ENCODE peak calls at places on chromosome 16, in seven cellular contexts. One of them, this sample, is unnamed.

GRCh38 chr16:1040346-1040745 is 32.2 kb upstream of the SSTR5 start:
- DNase-seq in Calu3: no peak
- DNase-seq in CD8-positive, alpha-beta T cell: no peak
- DNase-seq in retinal pigment epithelial cell: no peak
- DNase-seq in tibial artery: no peak
- DNase-seq in CD4-positive, alpha-beta T cell: no peak
- DNase-seq in suprapubic skin: no peak
- DNase-seq in this sample: no peak

GRCh38 chr16:22694887-22695382 is 119.0 kb upstream of the HS3ST2 start:
- DNase-seq in CD4-positive, alpha-beta T cell: no peak
- DNase-seq in suprapubic skin: no peak
- DNase-seq in Calu3: no peak
- DNase-seq in retinal pigment epithelial cell: no peak
- DNase-seq in CD8-positive, alpha-beta T cell: no peak
- DNase-seq in tibial artery: peak; percentile 79
- DNase-seq in this sample: no peak

GRCh38 chr16:79188115-79188779 is 412.3 kb downstream of the MAF start:
- DNase-seq in tibial artery: no peak
- DNase-seq in Calu3: no peak
- DNase-seq in CD8-positive, alpha-beta T cell: no peak
- DNase-seq in suprapubic skin: no peak
- DNase-seq in retinal pigment epithelial cell: no peak
- DNase-seq in CD4-positive, alpha-beta T cell: no peak
- DNase-seq in this sample: no peak

GRCh38 chr16:75420987-75421819 is 12.1 kb downstream of the CFDP1 start:
- DNase-seq in retinal pigment epithelial cell: no peak
- DNase-seq in Calu3: peak; percentile 62
- DNase-seq in tibial artery: peak; percentile 70
- DNase-seq in CD8-positive, alpha-beta T cell: no peak
- DNase-seq in suprapubic skin: peak; percentile 80
- DNase-seq in CD4-positive, alpha-beta T cell: no peak
- DNase-seq in this sample: peak; percentile 27

GRCh38 chr16:788399-789126 is at the start of gene CHTF18:
- DNase-seq in CD4-positive, alpha-beta T cell: peak; percentile 96
- DNase-seq in suprapubic skin: peak; percentile 90
- DNase-seq in tibial artery: peak; percentile 95
- DNase-seq in Calu3: peak; percentile 97
- DNase-seq in retinal pigment epithelial cell: peak; percentile 58
- DNase-seq in CD8-positive, alpha-beta T cell: peak; percentile 92
- DNase-seq in this sample: peak; percentile 92

GRCh38 chr16:85354623-85355514 is 242.6 kb upstream of the CIBAR2 start:
- DNase-seq in tibial artery: no peak
- DNase-seq in CD8-positive, alpha-beta T cell: no peak
- DNase-seq in CD4-positive, alpha-beta T cell: no peak
- DNase-seq in Calu3: no peak
- DNase-seq in suprapubic skin: no peak
- DNase-seq in retinal pigment epithelial cell: peak; percentile 58
- DNase-seq in this sample: no peak

GRCh38 chr16:85227262-85227923 is 115.1 kb upstream of the CIBAR2 start:
- DNase-seq in tibial artery: no peak
- DNase-seq in CD4-positive, alpha-beta T cell: no peak
- DNase-seq in retinal pigment epithelial cell: no peak
- DNase-seq in suprapubic skin: no peak
- DNase-seq in Calu3: no peak
- DNase-seq in CD8-positive, alpha-beta T cell: no peak
- DNase-seq in this sample: no peak

GRCh38 chr16:85089485-85089884 is 22.8 kb downstream of the CIBAR2 start:
- DNase-seq in CD4-positive, alpha-beta T cell: no peak
- DNase-seq in retinal pigment epithelial cell: no peak
- DNase-seq in CD8-positive, alpha-beta T cell: no peak
- DNase-seq in suprapubic skin: no peak
- DNase-seq in tibial artery: no peak
- DNase-seq in Calu3: no peak
- DNase-seq in this sample: no peak

GRCh38 chr16:28042856-28043255 is 20.7 kb downstream of the GSG1L start:
- DNase-seq in CD8-positive, alpha-beta T cell: no peak
- DNase-seq in retinal pigment epithelial cell: peak; percentile 23
- DNase-seq in CD4-positive, alpha-beta T cell: no peak
- DNase-seq in suprapubic skin: no peak
- DNase-seq in tibial artery: no peak
- DNase-seq in Calu3: no peak
- DNase-seq in this sample: no peak

GRCh38 chr16:4370570-4371480 is 823 bp upstream of the VASN start:
- DNase-seq in retinal pigment epithelial cell: peak; percentile 81
- DNase-seq in Calu3: no peak
- DNase-seq in CD8-positive, alpha-beta T cell: no peak
- DNase-seq in tibial artery: peak; percentile 97
- DNase-seq in suprapubic skin: peak; percentile 83
- DNase-seq in CD4-positive, alpha-beta T cell: no peak
- DNase-seq in this sample: no peak

GRCh38 chr16:27841061-27841801 is 222.3 kb downstream of the GSG1L start:
- DNase-seq in retinal pigment epithelial cell: no peak
- DNase-seq in tibial artery: peak; percentile 48
- DNase-seq in CD8-positive, alpha-beta T cell: no peak
- DNase-seq in Calu3: no peak
- DNase-seq in suprapubic skin: peak; percentile 33
- DNase-seq in CD4-positive, alpha-beta T cell: no peak
- DNase-seq in this sample: no peak

GRCh38 chr16:83835972-83836566 is 28.3 kb downstream of the HSBP1 start:
- DNase-seq in suprapubic skin: no peak
- DNase-seq in retinal pigment epithelial cell: no peak
- DNase-seq in tibial artery: no peak
- DNase-seq in CD4-positive, alpha-beta T cell: no peak
- DNase-seq in Calu3: no peak
- DNase-seq in CD8-positive, alpha-beta T cell: no peak
- DNase-seq in this sample: no peak

GRCh38 chr16:26457896-26458295 is 608.8 kb upstream of the C16orf82 start:
- DNase-seq in retinal pigment epithelial cell: no peak
- DNase-seq in tibial artery: no peak
- DNase-seq in CD4-positive, alpha-beta T cell: no peak
- DNase-seq in suprapubic skin: no peak
- DNase-seq in Calu3: no peak
- DNase-seq in CD8-positive, alpha-beta T cell: no peak
- DNase-seq in this sample: no peak

GRCh38 chr16:25151996-25152395 is 40.5 kb downstream of the LCMT1 start:
- DNase-seq in tibial artery: no peak
- DNase-seq in suprapubic skin: no peak
- DNase-seq in CD4-positive, alpha-beta T cell: no peak
- DNase-seq in Calu3: peak; percentile 37
- DNase-seq in CD8-positive, alpha-beta T cell: no peak
- DNase-seq in retinal pigment epithelial cell: no peak
- DNase-seq in this sample: no peak

GRCh38 chr16:937723-938122 is 33.1 kb downstream of the LMF1 start:
- DNase-seq in CD4-positive, alpha-beta T cell: no peak
- DNase-seq in suprapubic skin: no peak
- DNase-seq in retinal pigment epithelial cell: no peak
- DNase-seq in tibial artery: no peak
- DNase-seq in Calu3: no peak
- DNase-seq in CD8-positive, alpha-beta T cell: no peak
- DNase-seq in this sample: no peak

GRCh38 chr16:52068447-52069074 is 478.4 kb downstream of the TOX3 start:
- DNase-seq in CD4-positive, alpha-beta T cell: no peak
- DNase-seq in Calu3: peak; percentile 64
- DNase-seq in CD8-positive, alpha-beta T cell: no peak
- DNase-seq in retinal pigment epithelial cell: peak; percentile 25
- DNase-seq in tibial artery: no peak
- DNase-seq in suprapubic skin: no peak
- DNase-seq in this sample: peak; percentile 24

GRCh38 chr16:52066951-52067350 is 480.0 kb downstream of the TOX3 start:
- DNase-seq in CD4-positive, alpha-beta T cell: no peak
- DNase-seq in retinal pigment epithelial cell: no peak
- DNase-seq in suprapubic skin: no peak
- DNase-seq in tibial artery: no peak
- DNase-seq in CD8-positive, alpha-beta T cell: no peak
- DNase-seq in Calu3: no peak
- DNase-seq in this sample: no peak

GRCh38 chr16:52070341-52071057 is 476.4 kb downstream of the TOX3 start:
- DNase-seq in tibial artery: no peak
- DNase-seq in suprapubic skin: no peak
- DNase-seq in Calu3: no peak
- DNase-seq in CD4-positive, alpha-beta T cell: no peak
- DNase-seq in CD8-positive, alpha-beta T cell: no peak
- DNase-seq in retinal pigment epithelial cell: no peak
- DNase-seq in this sample: no peak

GRCh38 chr16:52071101-52071500 is 475.8 kb downstream of the TOX3 start:
- DNase-seq in tibial artery: no peak
- DNase-seq in CD4-positive, alpha-beta T cell: no peak
- DNase-seq in CD8-positive, alpha-beta T cell: no peak
- DNase-seq in retinal pigment epithelial cell: no peak
- DNase-seq in Calu3: no peak
- DNase-seq in suprapubic skin: no peak
- DNase-seq in this sample: no peak

GRCh38 chr16:52069866-52070265 is 477.1 kb downstream of the TOX3 start:
- DNase-seq in suprapubic skin: no peak
- DNase-seq in CD8-positive, alpha-beta T cell: no peak
- DNase-seq in tibial artery: no peak
- DNase-seq in Calu3: peak; percentile 40
- DNase-seq in retinal pigment epithelial cell: no peak
- DNase-seq in CD4-positive, alpha-beta T cell: no peak
- DNase-seq in this sample: no peak
- TF ChIP-seq CTCF in suprapubic skin: no peak
- TF ChIP-seq CTCF in CD8-positive, alpha-beta T cell: no peak
- TF ChIP-seq CTCF in tibial artery: no peak
- TF ChIP-seq CTCF in Calu3: peak; percentile 35
- TF ChIP-seq CTCF in retinal pigment epithelial cell: peak; percentile 49
- TF ChIP-seq CTCF in CD4-positive, alpha-beta T cell: no peak
- TF ChIP-seq CTCF in this sample: peak; percentile 68

GRCh38 chr16:13829712-13830304 is 90.1 kb upstream of the ERCC4 start:
- DNase-seq in Calu3: peak; percentile 6
- DNase-seq in CD4-positive, alpha-beta T cell: no peak
- DNase-seq in tibial artery: no peak
- DNase-seq in CD8-positive, alpha-beta T cell: no peak
- DNase-seq in retinal pigment epithelial cell: no peak
- DNase-seq in suprapubic skin: no peak
- DNase-seq in this sample: no peak

GRCh38 chr16:13833510-13833909 is 86.4 kb upstream of the ERCC4 start:
- DNase-seq in CD4-positive, alpha-beta T cell: no peak
- DNase-seq in Calu3: no peak
- DNase-seq in retinal pigment epithelial cell: no peak
- DNase-seq in tibial artery: no peak
- DNase-seq in CD8-positive, alpha-beta T cell: no peak
- DNase-seq in suprapubic skin: no peak
- DNase-seq in this sample: no peak

GRCh38 chr16:13839577-13839976 is 80.4 kb upstream of the ERCC4 start:
- DNase-seq in CD4-positive, alpha-beta T cell: no peak
- DNase-seq in suprapubic skin: no peak
- DNase-seq in Calu3: no peak
- DNase-seq in retinal pigment epithelial cell: no peak
- DNase-seq in tibial artery: no peak
- DNase-seq in CD8-positive, alpha-beta T cell: no peak
- DNase-seq in this sample: no peak

GRCh38 chr16:13835935-13836334 is 84.0 kb upstream of the ERCC4 start:
- DNase-seq in tibial artery: no peak
- DNase-seq in CD8-positive, alpha-beta T cell: no peak
- DNase-seq in retinal pigment epithelial cell: no peak
- DNase-seq in suprapubic skin: no peak
- DNase-seq in CD4-positive, alpha-beta T cell: no peak
- DNase-seq in Calu3: no peak
- DNase-seq in this sample: no peak

DNA sequence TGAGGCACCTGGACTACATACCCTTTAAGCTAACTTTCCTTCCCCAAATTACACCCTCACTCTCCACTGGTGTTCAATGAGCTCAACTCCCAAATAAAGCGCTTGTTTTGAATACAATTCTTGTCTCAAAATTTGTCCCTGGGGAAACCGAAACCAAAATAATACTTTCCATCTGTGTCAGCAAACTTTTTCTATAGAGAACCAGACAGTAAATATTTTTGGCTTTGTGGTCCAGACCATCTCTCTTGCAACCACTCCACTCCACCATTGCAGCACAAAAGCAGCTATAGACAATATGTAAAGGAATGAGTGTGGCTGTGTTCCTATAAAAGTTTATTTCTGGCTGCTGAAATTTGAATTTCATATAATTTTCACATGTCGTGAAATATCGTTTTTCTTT is 84.6 kb upstream of the ERCC4 start:
- DNase-seq in Calu3: no peak
- DNase-seq in CD4-positive, alpha-beta T cell: no peak
- DNase-seq in suprapubic skin: no peak
- DNase-seq in retinal pigment epithelial cell: no peak
- DNase-seq in CD8-positive, alpha-beta T cell: no peak
- DNase-seq in tibial artery: no peak
- DNase-seq in this sample: no peak
- TF ChIP-seq CTCF in Calu3: no peak
- TF ChIP-seq CTCF in CD4-positive, alpha-beta T cell: no peak
- TF ChIP-seq CTCF in suprapubic skin: no peak
- TF ChIP-seq CTCF in retinal pigment epithelial cell: no peak
- TF ChIP-seq CTCF in CD8-positive, alpha-beta T cell: no peak
- TF ChIP-seq CTCF in tibial artery: no peak
- TF ChIP-seq CTCF in this sample: no peak

GRCh38 chr16:69302301-69302700 is 8.8 kb upstream of the VPS4A start:
- DNase-seq in retinal pigment epithelial cell: no peak
- DNase-seq in Calu3: no peak
- DNase-seq in CD8-positive, alpha-beta T cell: no peak
- DNase-seq in tibial artery: no peak
- DNase-seq in CD4-positive, alpha-beta T cell: no peak
- DNase-seq in suprapubic skin: no peak
- DNase-seq in this sample: no peak

GRCh38 chr16:69301187-69301586 is 10.0 kb upstream of the VPS4A start:
- DNase-seq in Calu3: no peak
- DNase-seq in CD8-positive, alpha-beta T cell: no peak
- DNase-seq in retinal pigment epithelial cell: no peak
- DNase-seq in suprapubic skin: no peak
- DNase-seq in tibial artery: no peak
- DNase-seq in CD4-positive, alpha-beta T cell: no peak
- DNase-seq in this sample: no peak

GRCh38 chr16:69294051-69294450 is 17.1 kb upstream of the VPS4A start:
- DNase-seq in retinal pigment epithelial cell: no peak
- DNase-seq in CD8-positive, alpha-beta T cell: no peak
- DNase-seq in tibial artery: no peak
- DNase-seq in suprapubic skin: no peak
- DNase-seq in CD4-positive, alpha-beta T cell: no peak
- DNase-seq in Calu3: no peak
- DNase-seq in this sample: no peak

GRCh38 chr16:69301861-69302260 is 9.3 kb upstream of the VPS4A start:
- DNase-seq in suprapubic skin: no peak
- DNase-seq in retinal pigment epithelial cell: no peak
- DNase-seq in tibial artery: no peak
- DNase-seq in CD4-positive, alpha-beta T cell: no peak
- DNase-seq in Calu3: no peak
- DNase-seq in CD8-positive, alpha-beta T cell: no peak
- DNase-seq in this sample: no peak

DNA sequence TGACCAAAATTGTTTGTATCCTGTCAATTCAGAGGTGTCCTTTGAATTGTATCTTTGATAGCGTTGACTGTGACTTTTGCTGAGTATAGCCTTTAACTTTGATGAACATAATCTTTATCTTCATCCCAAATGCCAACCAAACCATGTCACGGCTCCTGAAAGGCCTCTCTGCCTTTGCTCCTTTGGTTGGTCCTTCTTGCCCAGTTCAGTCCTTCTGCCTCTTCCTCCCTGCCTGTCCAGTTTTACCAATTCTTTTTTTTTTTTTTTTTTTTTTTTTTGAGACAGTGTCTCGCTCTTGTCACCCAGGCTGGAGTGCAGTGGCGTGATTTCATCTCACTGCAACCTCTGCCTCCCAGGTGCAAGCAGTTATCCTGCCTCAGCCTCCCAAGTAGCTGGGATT is 12.9 kb upstream of the VPS4A start:
- DNase-seq in tibial artery: no peak
- DNase-seq in retinal pigment epithelial cell: no peak
- DNase-seq in CD8-positive, alpha-beta T cell: no peak
- DNase-seq in suprapubic skin: no peak
- DNase-seq in Calu3: no peak
- DNase-seq in CD4-positive, alpha-beta T cell: no peak
- DNase-seq in this sample: no peak
- TF ChIP-seq CTCF in tibial artery: no peak
- TF ChIP-seq CTCF in retinal pigment epithelial cell: no peak
- TF ChIP-seq CTCF in CD8-positive, alpha-beta T cell: no peak
- TF ChIP-seq CTCF in suprapubic skin: no peak
- TF ChIP-seq CTCF in Calu3: no peak
- TF ChIP-seq CTCF in CD4-positive, alpha-beta T cell: no peak
- TF ChIP-seq CTCF in this sample: no peak

GRCh38 chr16:8567355-8568230 is 22.7 kb downstream of the TMEM114 start:
- DNase-seq in CD4-positive, alpha-beta T cell: peak; percentile 67
- DNase-seq in retinal pigment epithelial cell: peak; percentile 67
- DNase-seq in tibial artery: peak; percentile 84
- DNase-seq in Calu3: peak; percentile 88
- DNase-seq in CD8-positive, alpha-beta T cell: peak; percentile 74
- DNase-seq in suprapubic skin: peak; percentile 77
- DNase-seq in this sample: peak; percentile 76
- TF ChIP-seq CTCF in CD4-positive, alpha-beta T cell: peak; percentile 99
- TF ChIP-seq CTCF in retinal pigment epithelial cell: peak; percentile 96
- TF ChIP-seq CTCF in tibial artery: peak; percentile 98
- TF ChIP-seq CTCF in Calu3: peak; percentile 99
- TF ChIP-seq CTCF in CD8-positive, alpha-beta T cell: peak; percentile 98
- TF ChIP-seq CTCF in suprapubic skin: peak; percentile 99
- TF ChIP-seq CTCF in this sample: peak; percentile 98

This sample was measured in progenitor cell of endocrine pancreas.